ENCODE peak calls at places on chromosomes 4 and X, in five cellular contexts. K is H1, D is H9, Y is mesenchymal stem cell, F is neuronal stem cell. J is an unnamed sample.

GRCh38 chr4:15938182-15938581 is 358 bp downstream of the FGFBP1 start:
- DNase-seq in Y (no peak), D (peak; percentile 51), F (no peak), K (peak; percentile 54), J (no peak)

GRCh38 chrX:10677490-10677889 is 57.1 kb upstream of the MID1 start:
- DNase-seq in F (no peak), Y (no peak), D (no peak), K (no peak), J (no peak)

GRCh38 chr4:82372502-82372873 is 1.3 kb downstream of the HNRNPD start:
- DNase-seq in Y (peak; percentile 45), F (no peak), D (no peak), K (no peak), J (no peak)

GRCh38 chrX:142233400-142233799 is 28.3 kb upstream of the MAGEC2 start:
- DNase-seq in K (no peak), D (no peak), F (peak; percentile 29), Y (no peak), J (no peak)

GRCh38 chr4:21410372-21410771 is 538.2 kb downstream of the KCNIP4 start:
- DNase-seq in F (no peak), K (no peak), Y (no peak), D (peak; percentile 27), J (no peak)

GRCh38 chr4:152983774-152984411 is 47.8 kb downstream of the FHDC1 start:
- DNase-seq in F (no peak), Y (no peak), K (no peak), D (peak; percentile 17), J (peak; percentile 87)

GRCh38 chr4:177441061-177441802 is 1.0 kb downstream of the AGA start:
- DNase-seq in D (no peak), F (no peak), K (peak; percentile 47), Y (peak; percentile 38), J (no peak)

GRCh38 chr4:79338148-79338547 is 12.3 kb upstream of the NAA11 start:
- DNase-seq in D (no peak), Y (no peak), K (no peak), F (no peak), J (no peak)

GRCh38 chr4:79182209-79182608 is 143.7 kb downstream of the NAA11 start:
- DNase-seq in Y (no peak), K (no peak), F (no peak), D (no peak), J (no peak)

GRCh38 chrX:29136904-29137303 is 549.7 kb downstream of the IL1RAPL1 start:
- DNase-seq in F (no peak), D (no peak), K (no peak), Y (no peak), J (no peak)

GRCh38 chr4:39406763-39407583 is at the start of gene KLB:
- DNase-seq in F (no peak), K (no peak), D (no peak), Y (no peak), J (no peak)

GRCh38 chr4:26717332-26717731 is 133.4 kb downstream of the TBC1D19 start:
- DNase-seq in K (no peak), Y (peak; percentile 38), F (no peak), D (no peak), J (no peak)

GRCh38 chrX:105869676-105870075 is 47.3 kb downstream of the NRK start:
- DNase-seq in F (no peak), D (no peak), Y (no peak), K (no peak), J (no peak)

GRCh38 chr4:53703267-53703655 is 112.0 kb upstream of the LNX1 start:
- DNase-seq in K (no peak), D (no peak), Y (no peak), F (no peak), J (no peak)

GRCh38 chr4:37816719-37817118 is 9.8 kb upstream of the PGM2 start:
- DNase-seq in F (no peak), K (no peak), Y (no peak), D (no peak), J (peak; percentile 22)

GRCh38 chrX:18422325-18422724 is 3.1 kb upstream of the CDKL5 start:
- DNase-seq in D (no peak), F (no peak), Y (peak; percentile 88), K (no peak), J (peak; percentile 10)

GRCh38 chrX:110228453-110228852 is 89.4 kb downstream of the AMMECR1 start:
- DNase-seq in F (no peak), D (no peak), Y (no peak), K (no peak), J (no peak)

GRCh38 chr4:23815351-23815750 is 74.5 kb downstream of the PPARGC1A start:
- DNase-seq in K (no peak), F (no peak), Y (peak; percentile 21), D (no peak), J (no peak)
- H3K18ac ChIP-seq in K (no peak overlapping the region), F (no peak overlapping the region), Y (no peak overlapping the region), D (no peak overlapping the region), J (no peak overlapping the region)

GRCh38 chr4:75940692-75941253 is at the start of gene NAAA:
- DNase-seq in F (peak; percentile 77), K (peak; percentile 92), Y (peak; percentile 83), D (peak; percentile 83), J (peak; percentile 62)

GRCh38 chr4:75935628-75936027 is 5.2 kb downstream of the NAAA start:
- DNase-seq in K (no peak), D (no peak), Y (no peak), F (no peak), J (no peak)

DNA sequence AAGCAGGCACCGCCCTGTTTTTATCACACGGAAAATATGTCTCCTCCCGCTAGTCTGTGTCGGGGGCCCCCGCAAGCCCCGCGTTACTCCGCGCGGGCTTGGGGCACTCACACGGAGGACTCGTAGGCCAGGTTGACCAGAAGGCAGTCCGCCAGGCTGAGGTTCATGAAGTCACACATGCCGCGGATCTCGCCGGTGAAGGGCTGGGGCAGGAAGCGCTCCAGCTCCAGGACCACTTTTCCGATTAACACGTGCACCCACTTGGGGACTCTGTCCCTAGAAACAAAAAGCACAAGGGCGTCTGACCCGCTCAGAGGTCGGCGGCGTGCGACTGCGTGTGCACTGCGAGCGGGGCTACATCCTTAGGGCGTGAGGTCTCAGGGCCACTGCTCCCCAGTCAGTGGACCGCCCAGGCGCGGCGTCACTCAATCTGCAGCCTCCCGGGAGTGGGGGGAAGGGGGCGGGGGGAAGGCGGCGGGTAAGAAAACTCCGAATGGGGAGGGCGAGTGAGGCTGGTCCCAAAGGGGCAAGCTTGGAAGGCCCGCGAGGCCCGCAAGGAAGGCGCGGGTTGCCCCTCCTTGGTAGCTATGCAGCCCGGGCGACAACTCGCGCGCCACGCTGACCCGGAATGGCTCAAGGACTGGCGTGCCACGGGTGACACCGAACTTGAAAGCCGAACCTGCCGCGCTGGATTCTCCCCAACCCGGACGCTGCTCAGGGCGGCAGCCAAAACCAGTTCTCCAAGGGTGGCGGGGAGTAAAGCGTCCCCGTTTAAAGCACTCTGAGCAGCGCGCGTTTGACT is 722 bp downstream of the NAAA start:
- DNase-seq in F (peak; percentile 61), K (peak; percentile 79), D (peak; percentile 84), Y (peak; percentile 74), J (peak; percentile 37)
- H4K91ac ChIP-seq in F (no peak overlapping the region), K (no peak overlapping the region), D (no peak overlapping the region), Y (peak overlapping the region; percentile 47), J (no peak overlapping the region)

GRCh38 chrX:6407541-6407940 is 127.4 kb downstream of the VCX3A start:
- DNase-seq in F (no peak), Y (no peak), D (no peak), K (no peak), J (no peak)
- H2BK12ac ChIP-seq in F (no peak overlapping the region), Y (no peak overlapping the region), D (no peak overlapping the region), K (no peak overlapping the region), J (no peak overlapping the region)

GRCh38 chr4:1246901-1247810 is 1.8 kb downstream of the CTBP1 start:
- DNase-seq in F (no peak), K (peak; percentile 44), Y (no peak), D (peak; percentile 27), J (no peak)

GRCh38 chr4:1247811-1248261 is 1.1 kb downstream of the CTBP1 start:
- DNase-seq in D (peak; percentile 39), Y (peak; percentile 42), K (peak; percentile 71), F (peak; percentile 17), J (peak; percentile 19)

GRCh38 chr4:1249731-1250526 is 999 bp upstream of the CTBP1 start:
- DNase-seq in Y (peak; percentile 62), K (peak; percentile 74), F (no peak), D (peak; percentile 49), J (peak; percentile 9)

GRCh38 chr4:1249148-1249730 is 309 bp upstream of the CTBP1 start:
- DNase-seq in D (peak; percentile 67), F (peak; percentile 80), Y (peak; percentile 86), K (peak; percentile 78), J (peak; percentile 86)

DNA sequence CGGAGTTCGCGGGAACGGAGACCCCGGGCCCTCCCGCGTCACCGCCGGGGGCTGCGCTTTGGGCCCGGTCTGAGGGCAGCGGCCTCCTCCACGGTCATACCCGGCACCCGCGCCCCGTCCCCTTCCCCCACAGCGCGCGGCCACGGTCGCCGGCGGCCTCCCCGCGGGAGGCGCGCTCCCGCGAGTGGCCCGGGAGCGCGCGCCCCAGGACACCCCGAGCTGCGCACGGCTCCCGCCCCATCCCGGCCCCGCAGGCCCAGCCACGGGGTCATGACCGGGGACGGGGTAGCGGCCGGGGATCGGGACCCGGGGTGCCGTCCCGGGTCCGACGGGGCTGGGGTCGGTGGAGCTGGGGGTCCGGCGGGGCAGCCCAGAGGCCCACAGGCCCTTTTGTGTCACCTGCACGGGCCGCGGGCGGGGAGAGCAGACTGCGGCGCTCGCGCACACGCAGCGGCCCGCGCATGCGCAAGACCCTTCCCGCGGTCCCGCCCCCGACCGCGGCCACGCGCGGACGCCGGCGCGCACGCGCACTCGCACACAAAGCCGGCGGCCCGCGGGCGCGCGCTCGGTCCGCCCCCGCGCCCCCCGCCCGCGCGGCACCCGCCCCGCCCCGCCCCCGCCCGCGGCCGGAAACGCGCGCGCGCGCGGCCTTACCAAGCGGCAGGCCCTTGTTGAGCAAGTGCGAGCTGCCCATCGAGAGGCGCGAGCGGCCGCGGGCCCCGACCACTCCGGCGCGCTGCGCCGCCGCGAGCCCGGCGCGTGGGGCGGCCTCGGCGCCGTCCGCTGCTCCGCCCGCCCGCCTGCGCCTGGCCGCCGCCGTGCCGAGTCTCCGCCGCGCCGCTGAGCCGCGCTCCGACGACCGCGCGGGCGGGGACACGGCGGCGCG is at the start of gene CTBP1:
- DNase-seq in Y (peak; percentile 74), D (peak; percentile 69), F (peak; percentile 88), K (peak; percentile 86), J (peak; percentile 93)
- H3K18ac ChIP-seq in Y (peak within 1 kb of the TSS; percentile 94), D (peak within 1 kb of the TSS; percentile 15), F (peak within 1 kb of the TSS; percentile 97), K (no peak within 1 kb of the TSS), J (peak within 1 kb of the TSS; percentile 78)

DNA sequence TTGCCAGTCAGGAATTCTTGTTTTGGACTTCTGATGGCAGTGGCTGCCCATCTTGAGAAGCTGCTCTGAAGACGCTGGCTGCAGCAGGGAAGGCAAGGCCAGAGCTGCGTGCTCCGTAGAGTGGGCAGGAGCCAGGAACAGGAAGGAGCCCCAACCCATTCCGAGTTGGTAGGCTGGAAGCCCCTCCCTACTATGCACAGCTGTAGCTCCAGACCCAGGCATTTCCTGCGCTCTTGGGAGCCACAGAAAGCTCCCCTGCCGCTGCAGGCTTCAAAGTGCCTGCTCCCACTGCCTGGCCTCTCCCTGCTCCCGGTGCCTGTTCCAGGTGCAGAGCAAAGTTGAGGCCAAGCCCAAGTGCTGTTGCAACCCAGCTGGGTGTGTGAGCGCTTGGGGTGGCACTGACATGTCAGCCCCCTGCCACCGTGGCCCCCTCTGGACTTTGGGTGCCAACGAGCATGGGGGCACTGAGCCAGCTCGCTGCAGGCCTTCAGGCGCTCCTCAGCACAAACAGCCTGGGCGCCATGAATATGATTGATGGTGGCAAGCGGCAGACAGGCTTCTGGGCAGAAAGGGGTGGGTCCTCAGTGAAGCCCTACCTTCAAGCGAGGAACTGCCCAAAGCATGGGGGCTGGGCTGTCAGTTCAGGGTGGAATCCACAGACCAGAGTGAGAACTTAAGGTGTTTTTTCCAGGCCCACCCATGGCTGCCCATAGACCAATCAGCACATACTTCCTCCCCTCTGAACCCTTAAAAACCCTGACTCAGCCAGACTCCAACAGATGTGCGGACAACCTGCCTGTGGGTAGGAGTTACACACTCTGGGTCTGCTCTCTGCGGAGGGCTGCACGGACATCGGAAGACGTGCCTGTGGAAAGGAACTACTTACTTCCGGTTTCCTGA is 677.2 kb upstream of the INTU start:
- DNase-seq in K (no peak), D (peak; percentile 46), Y (no peak), F (no peak), J (no peak)
- H4K91ac ChIP-seq in K (no peak overlapping the region), D (no peak overlapping the region), Y (no peak overlapping the region), F (no peak overlapping the region), J (no peak overlapping the region)

J was measured in trophoblast cell.